ENCODE peak calls at places on chromosomes 6 and 20, in ten cellular contexts. O is effector CD8-positive, alpha-beta T cell; T is CD8-positive, alpha-beta memory T cell; N is heart right ventricle; Z is MG63; Y is T follicular helper cell; C is effector CD4-positive, alpha-beta T cell; P is tibial nerve; B is neural crest cell; K is GM06990. I is an unnamed sample.

GRCh38 chr20:3686867-3687321 is 5.1 kb upstream of the ADAM33 start:
- DNase-seq in O (no peak), T (no peak), N (peak; percentile 86), Z (peak; percentile 80), Y (no peak), C (no peak), P (peak; percentile 91), B (no peak), K (no peak), I (peak; percentile 71)

GRCh38 chr6:150004101-150004782 is 21.1 kb downstream of the RAET1L start:
- DNase-seq in O (no peak), T (peak; percentile 84), N (no peak), Z (no peak), Y (peak; percentile 48), C (peak; percentile 53), P (no peak), B (no peak), K (no peak), I (no peak)

GRCh38 chr6:158653577-158654354 is 3.9 kb downstream of the SYTL3 start:
- DNase-seq in O (peak; percentile 79), T (peak; percentile 96), N (no peak), Z (no peak), Y (peak; percentile 87), C (peak; percentile 83), P (no peak), B (no peak), K (peak; percentile 52), I (no peak)

GRCh38 chr6:144912474-144912873 is 627.3 kb downstream of the UTRN start:
- DNase-seq in O (no peak), T (no peak), N (no peak), Z (no peak), Y (no peak), C (no peak), P (no peak), B (no peak), K (no peak), I (no peak)

GRCh38 chr6:44806656-44807055 is 419.1 kb downstream of the CDC5L start:
- DNase-seq in O (no peak), T (no peak), N (no peak), Z (peak; percentile 60), Y (no peak), C (no peak), P (no peak), B (no peak), K (no peak), I (no peak)

GRCh38 chr6:26105842-26106241 is 18.6 kb downstream of the HFE start:
- DNase-seq in O (no peak), T (no peak), N (no peak), Z (no peak), Y (no peak), C (no peak), P (no peak), B (no peak), K (no peak), I (no peak)

GRCh38 chr6:61886608-61887259 is 399.3 kb downstream of the KHDRBS2 start:
- DNase-seq in O (no peak), T (no peak), N (no peak), Z (no peak), Y (no peak), C (no peak), P (no peak), B (no peak), K (no peak), I (no peak)

GRCh38 chr6:161218222-161218621 is 55.6 kb downstream of the AGPAT4 start:
- DNase-seq in O (no peak), T (no peak), N (no peak), Z (no peak), Y (no peak), C (no peak), P (no peak), B (no peak), K (no peak), I (no peak)

GRCh38 chr6:4134841-4135664 is at the start of gene ECI2:
- DNase-seq in O (peak; percentile 40), T (no peak), N (peak; percentile 68), Z (peak; percentile 64), Y (peak; percentile 14), C (peak; percentile 37), P (peak; percentile 26), B (no peak), K (peak; percentile 81), I (peak; percentile 79)

GRCh38 chr20:44610313-44610965 is 28.1 kb downstream of the PKIG start:
- DNase-seq in O (peak; percentile 36), T (peak; percentile 68), N (no peak), Z (no peak), Y (no peak), C (no peak), P (no peak), B (no peak), K (no peak), I (no peak)

GRCh38 chr6:66429220-66429619 is 722.2 kb upstream of the EYS start:
- DNase-seq in O (no peak), T (no peak), N (no peak), Z (no peak), Y (no peak), C (no peak), P (no peak), B (no peak), K (no peak), I (no peak)

GRCh38 chr6:79636673-79637072 is 5.5 kb downstream of the SH3BGRL2 start:
- DNase-seq in O (no peak), T (no peak), N (no peak), Z (no peak), Y (no peak), C (no peak), P (no peak), B (no peak), K (no peak), I (no peak)

GRCh38 chr6:14721103-14721758 is 524.6 kb upstream of the JARID2 start:
- DNase-seq in O (no peak), T (no peak), N (no peak), Z (no peak), Y (no peak), C (no peak), P (no peak), B (no peak), K (no peak), I (no peak)

GRCh38 chr6:44225579-44226325 is 2.4 kb downstream of the SLC29A1 start:
- DNase-seq in O (no peak), T (no peak), N (no peak), Z (no peak), Y (no peak), C (no peak), P (no peak), B (no peak), K (no peak), I (no peak)

GRCh38 chr6:96626749-96627353 is 63.9 kb downstream of the FHL5 start:
- DNase-seq in O (no peak), T (no peak), N (no peak), Z (no peak), Y (no peak), C (no peak), P (no peak), B (no peak), K (no peak), I (no peak)

GRCh38 chr6:71460933-71461332 is 172.3 kb downstream of the OGFRL1 start:
- DNase-seq in O (no peak), T (no peak), N (no peak), Z (no peak), Y (no peak), C (no peak), P (no peak), B (no peak), K (no peak), I (no peak)

GRCh38 chr20:62929051-62929538 is 2.8 kb upstream of the DIDO1 start:
- DNase-seq in O (peak; percentile 45), T (peak; percentile 68), N (peak; percentile 58), Z (no peak), Y (peak; percentile 40), C (peak; percentile 42), P (peak; percentile 43), B (peak; percentile 25), K (peak; percentile 62), I (peak; percentile 82)

GRCh38 chr6:22334778-22335177 is 37.9 kb upstream of the PRL start:
- DNase-seq in O (no peak), T (no peak), N (no peak), Z (no peak), Y (no peak), C (no peak), P (no peak), B (no peak), K (no peak), I (no peak)

GRCh38 chr6:32369678-32370077 is 2.0 kb downstream of the TSBP1 start:
- DNase-seq in O (no peak), T (no peak), N (no peak), Z (peak; percentile 37), Y (no peak), C (no peak), P (no peak), B (no peak), K (no peak), I (no peak)

GRCh38 chr6:150086026-150086425 is 17.1 kb upstream of the ULBP3 start:
- DNase-seq in O (no peak), T (no peak), N (no peak), Z (no peak), Y (no peak), C (no peak), P (no peak), B (no peak), K (no peak), I (no peak)

GRCh38 chr6:28634758-28635546 is 109.3 kb downstream of the GPX5 start:
- DNase-seq in O (no peak), T (no peak), N (no peak), Z (no peak), Y (no peak), C (no peak), P (no peak), B (peak; percentile 42), K (no peak), I (no peak)

GRCh38 chr6:161583561-161583960 is 309.7 kb upstream of the AGPAT4 start:
- DNase-seq in O (no peak), T (no peak), N (no peak), Z (no peak), Y (no peak), C (no peak), P (no peak), B (no peak), K (no peak), I (no peak)

GRCh38 chr20:4434681-4435080 is 287.0 kb upstream of the PRND start:
- DNase-seq in O (no peak), T (no peak), N (no peak), Z (no peak), Y (no peak), C (no peak), P (no peak), B (no peak), K (no peak), I (no peak)

GRCh38 chr6:52735071-52735470 is 28.2 kb downstream of the GSTA2 start:
- DNase-seq in O (no peak), T (no peak), N (no peak), Z (no peak), Y (no peak), C (no peak), P (no peak), B (no peak), K (no peak), I (no peak)

GRCh38 chr20:33731693-33732165 is at the start of gene ZNF341:
- DNase-seq in O (peak; percentile 83), T (peak; percentile 92), N (peak; percentile 88), Z (peak; percentile 86), Y (peak; percentile 82), C (peak; percentile 78), P (peak; percentile 56), B (peak; percentile 97), K (peak; percentile 93), I (peak; percentile 98)

GRCh38 chr6:89888871-89889270 is 5.4 kb upstream of the GJA10 start:
- DNase-seq in O (no peak), T (no peak), N (no peak), Z (no peak), Y (no peak), C (no peak), P (no peak), B (no peak), K (no peak), I (no peak)

GRCh38 chr20:32565735-32566032 is 19.4 kb downstream of the NOL4L start:
- DNase-seq in O (no peak), T (no peak), N (no peak), Z (no peak), Y (no peak), C (no peak), P (no peak), B (no peak), K (no peak), I (no peak)

GRCh38 chr6:113406051-113406695 is 451.0 kb upstream of the MARCKS start:
- DNase-seq in O (no peak), T (no peak), N (no peak), Z (no peak), Y (no peak), C (no peak), P (no peak), B (no peak), K (no peak), I (no peak)

I was measured in left lung.